ENCODE peak calls at places on chromosome X, in nine cellular contexts. U is activated effector memory CD4-positive, alpha-beta T cell treated with anti-CD3 and anti-CD28 coated beads, Interleukin-2, amount 50 U/mL, for 16 hours; Z is AG04450; M is SK-N-SH; E is nucleus accumbens; N is left cardiac atrium; K is GM12892; J is HEK293T; C is left lung. T is an unnamed sample.
A peak's percentile ranks its signal among the peaks of the same experiment; 100 is the strongest.

GRCh38 chrX:19846995-19847790 is 40.2 kb downstream of the SH3KBP1 start:
- DNase-seq in U (peak; percentile 63), Z (peak; percentile 56), M (no peak), E (no peak), N (peak; percentile 50), K (no peak), J (no peak), C (peak; percentile 47), T (no peak)

GRCh38 chrX:148298737-148299136 is 201.7 kb upstream of the AFF2 start:
- DNase-seq in U (no peak), Z (no peak), M (no peak), E (no peak), N (no peak), K (no peak), J (no peak), C (no peak), T (no peak)

GRCh38 chrX:134171661-134172587 is 65.1 kb upstream of the CCDC160 start:
- DNase-seq in U (peak; percentile 64), Z (no peak), M (peak; percentile 64), E (peak; percentile 37), N (peak; percentile 39), K (no peak), J (no peak), C (peak; percentile 32), T (peak; percentile 20)

GRCh38 chrX:47215291-47215900 is 3.1 kb upstream of the CDK16 start:
- DNase-seq in U (peak; percentile 27), Z (no peak), M (no peak), E (no peak), N (peak; percentile 14), K (no peak), J (no peak), C (no peak), T (no peak)

GRCh38 chrX:12804655-12805054 is 13.4 kb downstream of the PRPS2 start:
- DNase-seq in U (no peak), Z (no peak), M (no peak), E (no peak), N (no peak), K (no peak), J (no peak), C (no peak), T (no peak)

GRCh38 chrX:23103546-23103945 is 103.8 kb downstream of the DDX53 start:
- DNase-seq in U (no peak), Z (no peak), M (no peak), E (no peak), N (no peak), K (no peak), J (no peak), C (no peak), T (no peak)

GRCh38 chrX:155179343-155179997 is 36.8 kb upstream of the VBP1 start:
- DNase-seq in U (no peak), Z (no peak), M (no peak), E (no peak), N (no peak), K (no peak), J (no peak), C (no peak), T (no peak)

GRCh38 chrX:15815779-15816452 is 25.6 kb downstream of the ZRSR2 start:
- DNase-seq in U (peak; percentile 62), Z (no peak), M (peak; percentile 59), E (peak; percentile 7), N (no peak), K (no peak), J (peak; percentile 46), C (no peak), T (no peak)

GRCh38 chrX:2516612-2517011 is 15.8 kb upstream of the DHRSX start:
- DNase-seq in U (no peak), Z (no peak), M (no peak), E (no peak), N (no peak), K (no peak), J (no peak), C (no peak), T (no peak)

GRCh38 chrX:17376381-17377046 is 1.5 kb downstream of the NHS start:
- DNase-seq in U (no peak), Z (no peak), M (no peak), E (no peak), N (no peak), K (no peak), J (peak; percentile 8), C (no peak), T (no peak)

GRCh38 chrX:100648601-100649417 is 4.8 kb downstream of the SRPX2 start:
- DNase-seq in U (no peak), Z (peak; percentile 55), M (no peak), E (no peak), N (peak; percentile 23), K (no peak), J (no peak), C (no peak), T (no peak)

GRCh38 chrX:101450951-101451350 is 34.3 kb upstream of the ARMCX4 start:
- DNase-seq in U (no peak), Z (no peak), M (no peak), E (no peak), N (no peak), K (no peak), J (no peak), C (no peak), T (no peak)

GRCh38 chrX:49221868-49222267 is 11.3 kb downstream of the CACNA1F start:
- DNase-seq in U (no peak), Z (no peak), M (no peak), E (no peak), N (no peak), K (no peak), J (no peak), C (no peak), T (no peak)

GRCh38 chrX:128464091-128464490 is 411.9 kb upstream of the ACTRT1 start:
- DNase-seq in U (no peak), Z (no peak), M (no peak), E (no peak), N (no peak), K (no peak), J (no peak), C (no peak), T (no peak)

GRCh38 chrX:136725446-136726104 is 55.2 kb downstream of the ARHGEF6 start:
- DNase-seq in U (no peak), Z (peak; percentile 20), M (no peak), E (no peak), N (no peak), K (no peak), J (no peak), C (no peak), T (no peak)

GRCh38 chrX:49877397-49878101 is 1.7 kb upstream of the USP27X start:
- DNase-seq in U (no peak), Z (no peak), M (no peak), E (no peak), N (no peak), K (no peak), J (no peak), C (no peak), T (no peak)

GRCh38 chrX:119477812-119478232 is 9.6 kb downstream of the SLC25A5 start:
- DNase-seq in U (no peak), Z (no peak), M (no peak), E (no peak), N (no peak), K (no peak), J (peak; percentile 47), C (no peak), T (no peak)

GRCh38 chrX:21675931-21676330 is 17.8 kb upstream of the KLHL34 start:
- DNase-seq in U (no peak), Z (no peak), M (no peak), E (no peak), N (no peak), K (no peak), J (no peak), C (no peak), T (no peak)

GRCh38 chrX:9876205-9876604 is 90.0 kb downstream of the SHROOM2 start:
- DNase-seq in U (no peak), Z (no peak), M (no peak), E (no peak), N (no peak), K (no peak), J (no peak), C (no peak), T (no peak)